ENCODE peak calls at places on chromosomes 16 and 17, in seven cellular contexts. V is thoracic aorta, W is AG04450, S is NCI-H1092 treated with DMSO at 0.1 percent for 48 hours, A is DMS79 treated with DMSO at 0.1 percent for 48 hours, D is brain microvascular endothelial cell, I is GM12892. J is an unnamed sample.

GRCh38 chr16:2977440-2977839 is 2.8 kb downstream of the PKMYT1 start:
- DNase-seq in V (no peak), W (no peak), S (peak; percentile 95), A (peak; percentile 80), D (no peak), I (no peak), J (no peak)

GRCh38 chr16:28931801-28932225 is at the start of gene CD19:
- DNase-seq in V (no peak), W (no peak), S (no peak), A (no peak), D (no peak), I (no peak), J (no peak)

GRCh38 chr16:21708533-21709115 is 44.9 kb downstream of the OTOA start:
- DNase-seq in V (peak; percentile 21), W (peak; percentile 13), S (peak; percentile 57), A (peak; percentile 48), D (peak; percentile 69), I (peak; percentile 41), J (peak; percentile 56)

GRCh38 chr16:56603589-56603988 is 4.8 kb upstream of the MT2A start:
- DNase-seq in V (no peak), W (no peak), S (no peak), A (no peak), D (peak; percentile 34), I (no peak), J (peak; percentile 78)

GRCh38 chr16:89741342-89742014 is 20.1 kb downstream of the ZNF276 start:
- DNase-seq in V (no peak), W (no peak), S (no peak), A (no peak), D (no peak), I (no peak), J (no peak)

GRCh38 chr16:375927-376816 is 5.6 kb downstream of the PGAP6 start:
- DNase-seq in V (no peak), W (no peak), S (no peak), A (no peak), D (no peak), I (no peak), J (no peak)

GRCh38 chr17:1480747-1481465 is 11.6 kb downstream of the MYO1C start:
- DNase-seq in V (no peak), W (no peak), S (no peak), A (no peak), D (no peak), I (no peak), J (no peak)

GRCh38 chr16:3249020-3249419 is 7.4 kb downstream of the MEFV start:
- DNase-seq in V (no peak), W (no peak), S (no peak), A (no peak), D (no peak), I (no peak), J (no peak)

GRCh38 chr17:49136335-49136734 is 3.8 kb downstream of the B4GALNT2 start:
- DNase-seq in V (no peak), W (no peak), S (no peak), A (no peak), D (no peak), I (no peak), J (no peak)

GRCh38 chr16:69283851-69284250 is 27.3 kb upstream of the VPS4A start:
- DNase-seq in V (no peak), W (no peak), S (no peak), A (no peak), D (no peak), I (no peak), J (no peak)